ENCODE peak calls at places on chromosomes 12 and 14, in nine cellular contexts. One of them, this sample, is unnamed.

GRCh38 chr14:90568405-90568804 is 171.6 kb downstream of the CALM1 start:
- DNase-seq in activated CD8-positive, alpha-beta memory T cell treated with anti-CD3 and anti-CD28 coated beads, Interleukin-2, amount 50 U/mL, for 48 hours: no peak
- DNase-seq in HAP-1: no peak
- DNase-seq in NCI-H345: no peak
- DNase-seq in globus pallidus: peak
- DNase-seq in NCI-H2171: no peak
- DNase-seq in nucleus accumbens: peak
- DNase-seq in stimulated activated CD4-positive, alpha-beta T cell treated with anti-CD3 and anti-CD28 coated beads, Interleukin-2, amount 100 ng/mL, for 48 hours: no peak
- DNase-seq in body of pancreas: no peak
- DNase-seq in this sample: no peak

GRCh38 chr12:76032043-76032981 is 736 bp upstream of the PHLDA1 start:
- DNase-seq in nucleus accumbens: no peak
- DNase-seq in NCI-H2171: no peak
- DNase-seq in stimulated activated CD4-positive, alpha-beta T cell treated with anti-CD3 and anti-CD28 coated beads, Interleukin-2, amount 100 ng/mL, for 48 hours: peak
- DNase-seq in NCI-H345: no peak
- DNase-seq in activated CD8-positive, alpha-beta memory T cell treated with anti-CD3 and anti-CD28 coated beads, Interleukin-2, amount 50 U/mL, for 48 hours: peak
- DNase-seq in globus pallidus: peak
- DNase-seq in body of pancreas: peak
- DNase-seq in HAP-1: peak
- DNase-seq in this sample: no peak

GRCh38 chr12:55736076-55736475 is 6.8 kb upstream of the GDF11 start:
- DNase-seq in nucleus accumbens: no peak
- DNase-seq in activated CD8-positive, alpha-beta memory T cell treated with anti-CD3 and anti-CD28 coated beads, Interleukin-2, amount 50 U/mL, for 48 hours: no peak
- DNase-seq in HAP-1: no peak
- DNase-seq in stimulated activated CD4-positive, alpha-beta T cell treated with anti-CD3 and anti-CD28 coated beads, Interleukin-2, amount 100 ng/mL, for 48 hours: no peak
- DNase-seq in globus pallidus: no peak
- DNase-seq in NCI-H2171: no peak
- DNase-seq in NCI-H345: no peak
- DNase-seq in body of pancreas: no peak
- DNase-seq in this sample: no peak

GRCh38 chr12:65594373-65594772 is 229.9 kb upstream of the HMGA2 start:
- DNase-seq in NCI-H345: no peak
- DNase-seq in HAP-1: no peak
- DNase-seq in globus pallidus: no peak
- DNase-seq in nucleus accumbens: no peak
- DNase-seq in body of pancreas: no peak
- DNase-seq in stimulated activated CD4-positive, alpha-beta T cell treated with anti-CD3 and anti-CD28 coated beads, Interleukin-2, amount 100 ng/mL, for 48 hours: no peak
- DNase-seq in NCI-H2171: no peak
- DNase-seq in activated CD8-positive, alpha-beta memory T cell treated with anti-CD3 and anti-CD28 coated beads, Interleukin-2, amount 50 U/mL, for 48 hours: no peak
- DNase-seq in this sample: no peak

GRCh38 chr12:2092890-2093289 is 40.1 kb downstream of the CACNA1C start:
- DNase-seq in NCI-H345: no peak
- DNase-seq in HAP-1: no peak
- DNase-seq in nucleus accumbens: no peak
- DNase-seq in stimulated activated CD4-positive, alpha-beta T cell treated with anti-CD3 and anti-CD28 coated beads, Interleukin-2, amount 100 ng/mL, for 48 hours: no peak
- DNase-seq in globus pallidus: no peak
- DNase-seq in activated CD8-positive, alpha-beta memory T cell treated with anti-CD3 and anti-CD28 coated beads, Interleukin-2, amount 50 U/mL, for 48 hours: no peak
- DNase-seq in body of pancreas: no peak
- DNase-seq in NCI-H2171: no peak
- DNase-seq in this sample: peak

GRCh38 chr12:132139912-132140311 is 4.2 kb downstream of the DDX51 start:
- DNase-seq in activated CD8-positive, alpha-beta memory T cell treated with anti-CD3 and anti-CD28 coated beads, Interleukin-2, amount 50 U/mL, for 48 hours: no peak
- DNase-seq in NCI-H2171: no peak
- DNase-seq in nucleus accumbens: no peak
- DNase-seq in body of pancreas: no peak
- DNase-seq in stimulated activated CD4-positive, alpha-beta T cell treated with anti-CD3 and anti-CD28 coated beads, Interleukin-2, amount 100 ng/mL, for 48 hours: no peak
- DNase-seq in globus pallidus: no peak
- DNase-seq in NCI-H345: no peak
- DNase-seq in HAP-1: no peak
- DNase-seq in this sample: no peak

GRCh38 chr12:110819646-110820045 is 27.1 kb upstream of the CCDC63 start:
- DNase-seq in stimulated activated CD4-positive, alpha-beta T cell treated with anti-CD3 and anti-CD28 coated beads, Interleukin-2, amount 100 ng/mL, for 48 hours: no peak
- DNase-seq in body of pancreas: no peak
- DNase-seq in HAP-1: no peak
- DNase-seq in NCI-H345: no peak
- DNase-seq in activated CD8-positive, alpha-beta memory T cell treated with anti-CD3 and anti-CD28 coated beads, Interleukin-2, amount 50 U/mL, for 48 hours: no peak
- DNase-seq in nucleus accumbens: no peak
- DNase-seq in globus pallidus: no peak
- DNase-seq in NCI-H2171: no peak
- DNase-seq in this sample: no peak

GRCh38 chr12:89067436-89067835 is 284.9 kb downstream of the DUSP6 start:
- DNase-seq in globus pallidus: no peak
- DNase-seq in stimulated activated CD4-positive, alpha-beta T cell treated with anti-CD3 and anti-CD28 coated beads, Interleukin-2, amount 100 ng/mL, for 48 hours: no peak
- DNase-seq in HAP-1: no peak
- DNase-seq in NCI-H345: no peak
- DNase-seq in body of pancreas: no peak
- DNase-seq in nucleus accumbens: no peak
- DNase-seq in activated CD8-positive, alpha-beta memory T cell treated with anti-CD3 and anti-CD28 coated beads, Interleukin-2, amount 50 U/mL, for 48 hours: no peak
- DNase-seq in NCI-H2171: no peak
- DNase-seq in this sample: no peak

GRCh38 chr14:40058916-40059897 is 627.0 kb upstream of the FBXO33 start:
- DNase-seq in globus pallidus: no peak
- DNase-seq in NCI-H2171: no peak
- DNase-seq in nucleus accumbens: no peak
- DNase-seq in stimulated activated CD4-positive, alpha-beta T cell treated with anti-CD3 and anti-CD28 coated beads, Interleukin-2, amount 100 ng/mL, for 48 hours: no peak
- DNase-seq in HAP-1: no peak
- DNase-seq in body of pancreas: no peak
- DNase-seq in activated CD8-positive, alpha-beta memory T cell treated with anti-CD3 and anti-CD28 coated beads, Interleukin-2, amount 50 U/mL, for 48 hours: no peak
- DNase-seq in NCI-H345: no peak
- DNase-seq in this sample: no peak

GRCh38 chr12:77746108-77746507 is 84.6 kb upstream of the NAV3 start:
- DNase-seq in body of pancreas: peak
- DNase-seq in globus pallidus: no peak
- DNase-seq in activated CD8-positive, alpha-beta memory T cell treated with anti-CD3 and anti-CD28 coated beads, Interleukin-2, amount 50 U/mL, for 48 hours: no peak
- DNase-seq in NCI-H345: peak
- DNase-seq in NCI-H2171: peak
- DNase-seq in nucleus accumbens: no peak
- DNase-seq in HAP-1: no peak
- DNase-seq in stimulated activated CD4-positive, alpha-beta T cell treated with anti-CD3 and anti-CD28 coated beads, Interleukin-2, amount 100 ng/mL, for 48 hours: no peak
- DNase-seq in this sample: no peak

GRCh38 chr14:50403433-50403832 is 6.8 kb upstream of the CDKL1 start:
- DNase-seq in stimulated activated CD4-positive, alpha-beta T cell treated with anti-CD3 and anti-CD28 coated beads, Interleukin-2, amount 100 ng/mL, for 48 hours: no peak
- DNase-seq in nucleus accumbens: no peak
- DNase-seq in NCI-H2171: peak
- DNase-seq in HAP-1: no peak
- DNase-seq in body of pancreas: no peak
- DNase-seq in NCI-H345: peak
- DNase-seq in activated CD8-positive, alpha-beta memory T cell treated with anti-CD3 and anti-CD28 coated beads, Interleukin-2, amount 50 U/mL, for 48 hours: no peak
- DNase-seq in globus pallidus: no peak
- DNase-seq in this sample: no peak

GRCh38 chr14:68631691-68632590 is 160.9 kb downstream of the ZFP36L1 start:
- DNase-seq in activated CD8-positive, alpha-beta memory T cell treated with anti-CD3 and anti-CD28 coated beads, Interleukin-2, amount 50 U/mL, for 48 hours: no peak
- DNase-seq in stimulated activated CD4-positive, alpha-beta T cell treated with anti-CD3 and anti-CD28 coated beads, Interleukin-2, amount 100 ng/mL, for 48 hours: no peak
- DNase-seq in globus pallidus: no peak
- DNase-seq in NCI-H345: no peak
- DNase-seq in HAP-1: no peak
- DNase-seq in body of pancreas: no peak
- DNase-seq in NCI-H2171: no peak
- DNase-seq in nucleus accumbens: no peak
- DNase-seq in this sample: no peak

GRCh38 chr14:88264116-88264515 is 59.0 kb downstream of the KCNK10 start:
- DNase-seq in body of pancreas: no peak
- DNase-seq in stimulated activated CD4-positive, alpha-beta T cell treated with anti-CD3 and anti-CD28 coated beads, Interleukin-2, amount 100 ng/mL, for 48 hours: no peak
- DNase-seq in activated CD8-positive, alpha-beta memory T cell treated with anti-CD3 and anti-CD28 coated beads, Interleukin-2, amount 50 U/mL, for 48 hours: no peak
- DNase-seq in NCI-H2171: no peak
- DNase-seq in globus pallidus: no peak
- DNase-seq in nucleus accumbens: no peak
- DNase-seq in NCI-H345: no peak
- DNase-seq in HAP-1: no peak
- DNase-seq in this sample: no peak

GRCh38 chr12:124668602-124669001 is 101.2 kb upstream of the NCOR2 start:
- DNase-seq in nucleus accumbens: no peak
- DNase-seq in NCI-H345: no peak
- DNase-seq in stimulated activated CD4-positive, alpha-beta T cell treated with anti-CD3 and anti-CD28 coated beads, Interleukin-2, amount 100 ng/mL, for 48 hours: no peak
- DNase-seq in globus pallidus: no peak
- DNase-seq in HAP-1: no peak
- DNase-seq in activated CD8-positive, alpha-beta memory T cell treated with anti-CD3 and anti-CD28 coated beads, Interleukin-2, amount 50 U/mL, for 48 hours: no peak
- DNase-seq in body of pancreas: no peak
- DNase-seq in NCI-H2171: no peak
- DNase-seq in this sample: no peak

GRCh38 chr14:89630096-89630829 is 213.2 kb upstream of the FOXN3 start:
- DNase-seq in activated CD8-positive, alpha-beta memory T cell treated with anti-CD3 and anti-CD28 coated beads, Interleukin-2, amount 50 U/mL, for 48 hours: no peak
- DNase-seq in NCI-H2171: no peak
- DNase-seq in HAP-1: no peak
- DNase-seq in nucleus accumbens: no peak
- DNase-seq in NCI-H345: no peak
- DNase-seq in body of pancreas: no peak
- DNase-seq in globus pallidus: no peak
- DNase-seq in stimulated activated CD4-positive, alpha-beta T cell treated with anti-CD3 and anti-CD28 coated beads, Interleukin-2, amount 100 ng/mL, for 48 hours: no peak
- DNase-seq in this sample: no peak

GRCh38 chr12:6852651-6853354 is 853 bp downstream of the USP5 start:
- DNase-seq in body of pancreas: peak
- DNase-seq in nucleus accumbens: peak
- DNase-seq in stimulated activated CD4-positive, alpha-beta T cell treated with anti-CD3 and anti-CD28 coated beads, Interleukin-2, amount 100 ng/mL, for 48 hours: peak
- DNase-seq in globus pallidus: peak
- DNase-seq in NCI-H2171: peak
- DNase-seq in activated CD8-positive, alpha-beta memory T cell treated with anti-CD3 and anti-CD28 coated beads, Interleukin-2, amount 50 U/mL, for 48 hours: peak
- DNase-seq in NCI-H345: peak
- DNase-seq in HAP-1: peak
- DNase-seq in this sample: no peak

GRCh38 chr14:55715889-55716288 is 135.9 kb downstream of the KTN1 start:
- DNase-seq in NCI-H345: no peak
- DNase-seq in nucleus accumbens: no peak
- DNase-seq in HAP-1: no peak
- DNase-seq in activated CD8-positive, alpha-beta memory T cell treated with anti-CD3 and anti-CD28 coated beads, Interleukin-2, amount 50 U/mL, for 48 hours: no peak
- DNase-seq in body of pancreas: peak
- DNase-seq in stimulated activated CD4-positive, alpha-beta T cell treated with anti-CD3 and anti-CD28 coated beads, Interleukin-2, amount 100 ng/mL, for 48 hours: no peak
- DNase-seq in globus pallidus: no peak
- DNase-seq in NCI-H2171: no peak
- DNase-seq in this sample: peak

GRCh38 chr12:100553851-100554404 is 19.6 kb upstream of the GAS2L3 start:
- DNase-seq in globus pallidus: no peak
- DNase-seq in HAP-1: peak
- DNase-seq in nucleus accumbens: no peak
- DNase-seq in activated CD8-positive, alpha-beta memory T cell treated with anti-CD3 and anti-CD28 coated beads, Interleukin-2, amount 50 U/mL, for 48 hours: no peak
- DNase-seq in NCI-H345: no peak
- DNase-seq in body of pancreas: no peak
- DNase-seq in stimulated activated CD4-positive, alpha-beta T cell treated with anti-CD3 and anti-CD28 coated beads, Interleukin-2, amount 100 ng/mL, for 48 hours: no peak
- DNase-seq in NCI-H2171: no peak
- DNase-seq in this sample: no peak

GRCh38 chr14:34330846-34331245 is 131.2 kb downstream of the SPTSSA start:
- DNase-seq in NCI-H345: no peak
- DNase-seq in HAP-1: no peak
- DNase-seq in NCI-H2171: no peak
- DNase-seq in stimulated activated CD4-positive, alpha-beta T cell treated with anti-CD3 and anti-CD28 coated beads, Interleukin-2, amount 100 ng/mL, for 48 hours: no peak
- DNase-seq in body of pancreas: no peak
- DNase-seq in activated CD8-positive, alpha-beta memory T cell treated with anti-CD3 and anti-CD28 coated beads, Interleukin-2, amount 50 U/mL, for 48 hours: no peak
- DNase-seq in globus pallidus: no peak
- DNase-seq in nucleus accumbens: no peak
- DNase-seq in this sample: no peak

GRCh38 chr12:89353188-89353822 is 1.0 kb upstream of the DUSP6 start:
- DNase-seq in HAP-1: peak
- DNase-seq in NCI-H345: peak
- DNase-seq in NCI-H2171: no peak
- DNase-seq in globus pallidus: peak
- DNase-seq in stimulated activated CD4-positive, alpha-beta T cell treated with anti-CD3 and anti-CD28 coated beads, Interleukin-2, amount 100 ng/mL, for 48 hours: peak
- DNase-seq in body of pancreas: peak
- DNase-seq in nucleus accumbens: no peak
- DNase-seq in activated CD8-positive, alpha-beta memory T cell treated with anti-CD3 and anti-CD28 coated beads, Interleukin-2, amount 50 U/mL, for 48 hours: peak
- DNase-seq in this sample: peak

This sample was measured in heart right ventricle.